ENCODE peak calls at places on chromosomes 12 and 14, in six cellular contexts. H is Karpas-422, F is PC-3, A is SK-N-SH, Y is HCT116, I is GM23248. P is an unnamed sample. For H3K9me2, the result is how much of the 10 kb centered on the place peaks cover.

GRCh38 chr12:72677187-72677586 is 405.0 kb downstream of the TRHDE start:
- DNase-seq in H (no peak), F (no peak), A (no peak), Y (no peak), I (no peak), P (no peak)

GRCh38 chr12:28127455-28127854 is 62.8 kb upstream of the CCDC91 start:
- DNase-seq in H (no peak), F (peak), A (no peak), Y (no peak), I (no peak), P (no peak)

GRCh38 chr14:68951800-68952540 is 27.1 kb downstream of the ACTN1 start:
- DNase-seq in H (no peak), F (no peak), A (peak), Y (no peak), I (no peak), P (no peak)

GRCh38 chr14:77882098-77882497 is 82.2 kb downstream of the ADCK1 start:
- DNase-seq in H (peak), F (peak), A (peak), Y (no peak), I (peak), P (no peak)

GRCh38 chr12:49882248-49882850 is 21.4 kb downstream of the FAIM2 start:
- DNase-seq in H (no peak), F (no peak), A (peak), Y (no peak), I (no peak), P (no peak)

GRCh38 chr12:118061876-118062791 is 1.2 kb upstream of the WSB2 start:
- DNase-seq in H (no peak), F (peak), A (peak), Y (no peak), I (peak), P (no peak)

GRCh38 chr12:26817183-26817591 is 15.8 kb downstream of the ITPR2 start:
- DNase-seq in H (no peak), F (no peak), A (no peak), Y (no peak), I (no peak), P (peak)

GRCh38 chr12:11756523-11756922 is 107.0 kb downstream of the ETV6 start:
- DNase-seq in H (no peak), F (no peak), A (no peak), Y (no peak), I (no peak), P (no peak)

GRCh38 chr14:21498540-21499526 is 12.3 kb downstream of the METTL3 start:
- DNase-seq in H (peak), F (peak), A (peak), Y (peak), I (peak), P (peak)

GRCh38 chr14:104445832-104446381 is 133.7 kb upstream of the C14orf180 start:
- DNase-seq in H (no peak), F (no peak), A (no peak), Y (no peak), I (no peak), P (no peak)

GRCh38 chr12:71237128-71237527 is 79.3 kb upstream of the TSPAN8 start:
- DNase-seq in H (no peak), F (no peak), A (no peak), Y (no peak), I (no peak), P (no peak)
- H3K9ac ChIP-seq in H (no peak), F (no peak), A (no peak), Y (no peak), I (no peak), P (no peak)

DNA sequence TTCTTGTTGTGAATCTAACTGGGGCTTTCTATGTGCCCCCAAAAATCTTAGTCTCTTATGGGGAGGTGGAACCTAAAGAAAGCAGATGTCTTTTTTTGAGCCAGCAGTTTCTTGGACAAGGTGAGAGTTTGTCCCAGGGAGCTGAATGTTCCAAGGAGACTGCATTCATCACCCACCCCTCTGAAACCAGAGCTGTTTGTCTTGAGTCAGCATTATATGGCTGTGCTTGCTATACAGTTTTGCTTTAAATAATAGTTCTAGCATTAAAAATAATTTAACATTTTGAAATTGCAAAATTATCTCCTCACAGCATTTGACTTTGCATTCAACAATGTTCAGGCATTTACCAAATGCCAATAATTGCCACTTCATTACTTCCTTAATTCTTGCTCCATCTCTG is 813.3 kb downstream of the BCL11B start:
- DNase-seq in H (no peak), F (no peak), A (no peak), Y (no peak), I (no peak), P (no peak)
- H3K9me2 ChIP-seq in H (under half), F (under half), A (under half), Y (under half), I (under half), P (under half)

DNA sequence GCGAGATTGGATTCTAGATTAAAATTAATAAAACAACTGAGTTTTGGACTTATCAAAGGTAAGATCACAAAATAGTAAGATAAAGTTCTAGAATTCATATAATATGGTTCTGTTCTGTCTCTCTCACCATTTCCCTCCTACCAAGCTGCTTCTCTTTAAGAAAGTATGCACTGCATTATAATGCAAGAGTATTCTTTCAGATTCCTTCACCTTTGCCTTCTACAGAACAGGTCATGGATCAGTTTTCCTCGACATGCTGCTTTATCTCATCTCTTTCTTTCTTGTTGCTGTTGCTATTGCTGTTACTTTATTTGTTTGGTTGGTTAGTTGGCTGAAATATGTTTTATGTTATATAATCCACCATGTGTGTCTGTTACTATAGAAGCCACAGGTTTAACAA is 357.0 kb downstream of the NAV3 start:
- DNase-seq in H (no peak), F (no peak), A (no peak), Y (no peak), I (no peak), P (no peak)
- H3K9ac ChIP-seq in H (no peak), F (no peak), A (no peak), Y (no peak), I (no peak), P (no peak)

GRCh38 chr12:128076188-128076587 is 190.8 kb upstream of the TMEM132C start:
- DNase-seq in H (no peak), F (peak), A (no peak), Y (no peak), I (peak), P (no peak)

GRCh38 chr12:128075332-128075731 is 191.6 kb upstream of the TMEM132C start:
- DNase-seq in H (no peak), F (no peak), A (no peak), Y (no peak), I (no peak), P (no peak)

GRCh38 chr12:128077917-128078298 is 189.1 kb upstream of the TMEM132C start:
- DNase-seq in H (no peak), F (no peak), A (no peak), Y (no peak), I (no peak), P (no peak)

GRCh38 chr12:128078311-128078851 is 188.6 kb upstream of the TMEM132C start:
- DNase-seq in H (no peak), F (no peak), A (no peak), Y (no peak), I (peak), P (no peak)

GRCh38 chr12:128077211-128077916 is 189.6 kb upstream of the TMEM132C start:
- DNase-seq in H (no peak), F (no peak), A (no peak), Y (no peak), I (no peak), P (no peak)
- H3K9me2 ChIP-seq in H (under half), F (under half), A (under half), Y (under half), I (under half), P (under half)

GRCh38 chr12:16606936-16607335 is 974 bp upstream of the LMO3 start:
- DNase-seq in H (no peak), F (no peak), A (no peak), Y (no peak), I (no peak), P (no peak)

GRCh38 chr12:16604853-16605252 is 1.1 kb downstream of the LMO3 start:
- DNase-seq in H (no peak), F (no peak), A (peak), Y (no peak), I (no peak), P (no peak)

GRCh38 chr12:16605666-16606116 is 271 bp downstream of the LMO3 start:
- DNase-seq in H (no peak), F (peak), A (peak), Y (no peak), I (peak), P (peak)

GRCh38 chr12:16606117-16606200 is at the start of gene LMO3:
- DNase-seq in H (no peak), F (no peak), A (no peak), Y (no peak), I (no peak), P (no peak)

DNA sequence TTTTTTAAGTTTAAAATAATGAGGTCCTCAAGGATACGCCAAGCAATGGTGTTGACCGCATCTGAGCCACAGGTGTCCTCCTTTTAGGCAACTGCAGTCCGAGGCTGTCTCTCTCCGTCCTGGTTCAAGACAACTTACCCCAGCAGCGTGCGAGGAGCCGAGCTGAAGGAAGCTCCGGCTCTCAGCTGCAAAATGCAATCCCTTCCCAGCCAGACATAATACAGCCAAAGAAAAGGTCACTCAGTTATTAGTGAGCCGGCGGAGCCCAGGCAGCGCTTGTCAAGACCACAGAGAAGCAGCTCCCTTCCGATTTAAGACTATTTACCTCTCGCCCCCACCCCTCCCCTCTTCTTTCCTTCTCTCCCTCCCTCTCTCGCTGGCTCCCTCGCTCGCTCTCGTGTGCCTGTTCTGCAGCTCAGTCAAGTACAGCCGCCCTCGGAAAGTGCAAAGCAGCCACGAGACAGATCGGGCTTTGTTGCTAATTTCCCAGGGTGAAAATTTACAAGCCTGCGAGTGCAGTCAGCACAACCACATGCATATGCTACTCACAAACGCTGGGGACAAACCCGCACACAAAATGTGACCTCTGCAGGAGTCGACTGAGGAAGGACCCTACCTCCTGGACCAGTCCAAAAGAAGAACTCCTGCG is 363 bp upstream of the LMO3 start:
- DNase-seq in H (no peak), F (peak), A (peak), Y (no peak), I (peak), P (peak)
- H3K9ac ChIP-seq in H (no peak), F (peak), A (no peak), Y (no peak), I (peak), P (peak)

GRCh38 chr12:66495709-66496108 is 183.2 kb downstream of the GRIP1 start:
- DNase-seq in H (no peak), F (no peak), A (no peak), Y (no peak), I (no peak), P (no peak)

GRCh38 chr12:66500094-66500493 is 178.8 kb downstream of the GRIP1 start:
- DNase-seq in H (no peak), F (peak), A (no peak), Y (no peak), I (no peak), P (no peak)

GRCh38 chr12:66493841-66494240 is 185.0 kb downstream of the GRIP1 start:
- DNase-seq in H (no peak), F (no peak), A (no peak), Y (no peak), I (no peak), P (no peak)

GRCh38 chr12:66496595-66496994 is 182.3 kb downstream of the GRIP1 start:
- DNase-seq in H (no peak), F (no peak), A (no peak), Y (no peak), I (no peak), P (no peak)

GRCh38 chr12:66497000-66497897 is 181.6 kb downstream of the GRIP1 start:
- DNase-seq in H (no peak), F (no peak), A (no peak), Y (no peak), I (no peak), P (no peak)
- H3K9me2 ChIP-seq in H (under half), F (under half), A (under half), Y (under half), I (under half), P (under half)

GRCh38 chr12:130142736-130143135 is 19.5 kb upstream of the FZD10 start:
- DNase-seq in H (no peak), F (peak), A (no peak), Y (no peak), I (no peak), P (no peak)
- H3K9ac ChIP-seq in H (no peak), F (no peak), A (no peak), Y (no peak), I (no peak), P (no peak)

P was measured in MM.1S.